ENCODE peak calls at places on chromosomes 11 and 22, in eight cellular contexts. K, V, H, M, W, T, F and L are unnamed samples.

GRCh38 chr22:44995282-44995597 is 14.6 kb downstream of the PHF21B start:
- DNase-seq in K (no peak), V (no peak), H (no peak), M (peak), W (no peak), T (no peak), F (no peak), L (no peak)

GRCh38 chr11:35334385-35335090 is 84.8 kb downstream of the SLC1A2 start:
- DNase-seq in K (peak), V (no peak), H (no peak), M (no peak), W (no peak), T (no peak), F (no peak), L (peak)

GRCh38 chr22:22919041-22919440 is 31.4 kb downstream of the IGLL5 start:
- DNase-seq in K (no peak), V (no peak), H (no peak), M (no peak), W (no peak), T (no peak), F (no peak), L (no peak)

GRCh38 chr22:46070722-46071450 is 79.4 kb upstream of the PPARA start:
- DNase-seq in K (peak), V (peak), H (no peak), M (peak), W (peak), T (peak), F (no peak), L (peak)

GRCh38 chr11:63508009-63508408 is 2.1 kb downstream of the LGALS12 start:
- DNase-seq in K (no peak), V (peak), H (no peak), M (peak), W (no peak), T (no peak), F (no peak), L (peak)

GRCh38 chr11:113131036-113131775 is 170.0 kb downstream of the NCAM1 start:
- DNase-seq in K (no peak), V (no peak), H (no peak), M (peak), W (peak), T (no peak), F (no peak), L (no peak)

GRCh38 chr11:88701816-88702215 is 364.0 kb downstream of the GRM5 start:
- DNase-seq in K (no peak), V (no peak), H (no peak), M (no peak), W (no peak), T (no peak), F (no peak), L (no peak)

GRCh38 chr11:72899238-72899637 is 85.0 kb downstream of the ATG16L2 start:
- DNase-seq in K (no peak), V (no peak), H (no peak), M (no peak), W (no peak), T (no peak), F (no peak), L (no peak)

GRCh38 chr11:117925198-117925925 is 3.8 kb downstream of the TMPRSS13 start:
- DNase-seq in K (no peak), V (no peak), H (no peak), M (no peak), W (no peak), T (no peak), F (no peak), L (no peak)

GRCh38 chr22:33921576-33922181 is 1.4 kb upstream of the LARGE1 start:
- DNase-seq in K (peak), V (peak), H (peak), M (peak), W (peak), T (peak), F (peak), L (peak)

GRCh38 chr11:112150517-112150916 is 13.4 kb downstream of the IL18 start:
- DNase-seq in K (no peak), V (no peak), H (no peak), M (no peak), W (no peak), T (no peak), F (no peak), L (no peak)

GRCh38 chr11:12160680-12161079 is 50.3 kb downstream of the MICAL2 start:
- DNase-seq in K (no peak), V (peak), H (no peak), M (peak), W (no peak), T (no peak), F (no peak), L (no peak)

GRCh38 chr22:23501708-23502107 is 78.4 kb downstream of the IGLL1 start:
- DNase-seq in K (no peak), V (no peak), H (no peak), M (no peak), W (no peak), T (no peak), F (no peak), L (no peak)

GRCh38 chr22:44210721-44211120 is 30.0 kb downstream of the PARVG start:
- DNase-seq in K (no peak), V (no peak), H (no peak), M (no peak), W (peak), T (peak), F (no peak), L (no peak)

GRCh38 chr11:19511066-19511412 is 201.6 kb upstream of the NAV2 start:
- DNase-seq in K (no peak), V (no peak), H (no peak), M (no peak), W (no peak), T (no peak), F (no peak), L (no peak)

GRCh38 chr11:29210426-29210825 is 806.4 kb downstream of the KCNA4 start:
- DNase-seq in K (no peak), V (no peak), H (no peak), M (no peak), W (no peak), T (no peak), F (no peak), L (no peak)

GRCh38 chr22:33821290-33821689 is 99.0 kb downstream of the LARGE1 start:
- DNase-seq in K (no peak), V (no peak), H (no peak), M (no peak), W (no peak), T (no peak), F (no peak), L (no peak)

GRCh38 chr11:47394050-47394321 is 14.4 kb upstream of the SLC39A13 start:
- DNase-seq in K (no peak), V (no peak), H (no peak), M (no peak), W (no peak), T (no peak), F (peak), L (no peak)

GRCh38 chr11:47391711-47392432 is 13.5 kb upstream of the SPI1 start:
- DNase-seq in K (no peak), V (no peak), H (no peak), M (no peak), W (no peak), T (no peak), F (no peak), L (no peak)

GRCh38 chr11:47391077-47391583 is 12.8 kb upstream of the SPI1 start:
- DNase-seq in K (no peak), V (no peak), H (no peak), M (no peak), W (no peak), T (no peak), F (peak), L (no peak)

GRCh38 chr11:47393163-47394049 is 15.0 kb upstream of the SLC39A13 start:
- DNase-seq in K (no peak), V (no peak), H (no peak), M (no peak), W (peak), T (peak), F (peak), L (no peak)

DNA sequence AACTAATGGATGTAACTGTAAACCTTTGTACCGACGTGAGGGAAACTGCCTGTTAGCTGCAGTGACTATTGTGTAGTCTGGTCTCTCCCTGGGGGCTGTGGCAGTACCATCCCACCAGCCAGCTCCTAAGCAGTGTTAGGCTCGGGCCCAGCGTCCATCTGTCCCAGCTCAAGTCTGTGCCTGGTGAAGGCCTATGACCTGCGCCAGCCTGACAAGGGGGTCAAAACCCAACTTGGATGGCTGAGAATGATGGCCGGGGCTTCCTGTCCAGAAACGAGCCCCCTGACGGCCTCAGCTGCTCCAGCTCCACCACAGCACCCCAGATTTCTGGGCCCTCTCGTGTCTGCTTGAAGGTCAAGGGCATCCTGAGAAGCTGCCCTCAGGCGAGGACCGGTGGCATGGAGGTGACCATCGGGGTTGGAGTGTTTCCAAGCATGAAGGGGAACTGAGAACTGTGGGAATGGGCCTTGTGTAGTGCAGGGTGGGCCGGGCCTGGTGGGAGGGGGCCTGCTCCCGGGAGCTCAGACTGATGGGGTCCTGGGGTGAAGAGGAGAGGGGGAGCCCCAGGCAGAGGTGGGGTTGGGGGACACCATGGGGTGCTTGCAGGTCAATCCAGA is 14.3 kb upstream of the SPI1 start:
- DNase-seq in K (no peak), V (no peak), H (no peak), M (no peak), W (no peak), T (no peak), F (peak), L (no peak)
- TF ChIP-seq CTCF in K (no peak), V (no peak), H (no peak), M (no peak), W (no peak), T (no peak), F (no peak), L (no peak)

GRCh38 chr11:22626573-22627239 is 1.1 kb upstream of the FANCF start:
- DNase-seq in K (no peak), V (no peak), H (no peak), M (no peak), W (no peak), T (no peak), F (no peak), L (no peak)

GRCh38 chr11:22627421-22627820 is 1.8 kb upstream of the FANCF start:
- DNase-seq in K (no peak), V (no peak), H (no peak), M (no peak), W (no peak), T (no peak), F (no peak), L (no peak)

GRCh38 chr11:22625448-22626287 is at the start of gene FANCF:
- DNase-seq in K (peak), V (peak), H (peak), M (peak), W (peak), T (peak), F (peak), L (peak)

GRCh38 chr11:22624742-22625447 is 728 bp downstream of the FANCF start:
- DNase-seq in K (peak), V (peak), H (no peak), M (peak), W (peak), T (peak), F (no peak), L (peak)
- TF ChIP-seq CTCF in K (peak), V (no peak), H (peak), M (peak), W (peak), T (peak), F (no peak), L (no peak)

GRCh38 chr11:17692931-17693330 is 26.4 kb upstream of the MYOD1 start:
- DNase-seq in K (no peak), V (no peak), H (no peak), M (no peak), W (no peak), T (no peak), F (no peak), L (no peak)
- TF ChIP-seq CTCF in K (no peak), V (no peak), H (no peak), M (no peak), W (no peak), T (no peak), F (no peak), L (no peak)

DNA sequence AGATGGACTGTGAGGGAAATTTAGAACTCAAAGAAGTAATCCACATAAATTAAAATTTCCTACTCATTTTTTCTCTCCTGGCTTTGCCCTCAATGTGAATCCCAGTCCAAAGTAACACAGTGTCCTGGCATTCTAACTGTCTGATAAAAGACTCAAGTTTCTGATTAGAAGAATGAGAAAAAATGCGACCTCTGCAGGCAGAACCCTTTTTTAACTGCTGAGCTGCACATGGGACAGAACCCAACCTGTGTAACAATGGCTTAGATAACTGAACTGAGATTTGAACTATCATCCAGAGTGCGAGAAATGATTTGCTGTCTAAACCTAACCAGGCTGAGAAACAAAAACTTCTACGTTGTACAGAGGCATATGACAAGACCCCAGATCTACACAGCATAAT is 385.6 kb upstream of the LRRC4C start:
- DNase-seq in K (no peak), V (no peak), H (no peak), M (no peak), W (no peak), T (no peak), F (no peak), L (no peak)
- TF ChIP-seq CTCF in K (no peak), V (no peak), H (no peak), M (peak), W (no peak), T (no peak), F (no peak), L (no peak)

GRCh38 chr22:21593406-21594232 is 26.1 kb downstream of the UBE2L3 start:
- DNase-seq in K (no peak), V (peak), H (peak), M (peak), W (no peak), T (no peak), F (no peak), L (no peak)
- TF ChIP-seq CTCF in K (no peak), V (peak), H (peak), M (peak), W (peak), T (peak), F (no peak), L (no peak)

GRCh38 chr11:67276821-67277230 is 10.6 kb downstream of the GRK2 start:
- DNase-seq in K (no peak), V (peak), H (no peak), M (peak), W (peak), T (peak), F (peak), L (peak)
- TF ChIP-seq CTCF in K (peak), V (no peak), H (no peak), M (peak), W (peak), T (peak), F (no peak), L (peak)

GRCh38 chr22:42114721-42115120 is 15.9 kb downstream of the CYP2D6 start:
- DNase-seq in K (no peak), V (no peak), H (peak), M (peak), W (peak), T (peak), F (no peak), L (peak)
- TF ChIP-seq CTCF in K (no peak), V (no peak), H (peak), M (peak), W (peak), T (peak), F (no peak), L (peak)

DNA sequence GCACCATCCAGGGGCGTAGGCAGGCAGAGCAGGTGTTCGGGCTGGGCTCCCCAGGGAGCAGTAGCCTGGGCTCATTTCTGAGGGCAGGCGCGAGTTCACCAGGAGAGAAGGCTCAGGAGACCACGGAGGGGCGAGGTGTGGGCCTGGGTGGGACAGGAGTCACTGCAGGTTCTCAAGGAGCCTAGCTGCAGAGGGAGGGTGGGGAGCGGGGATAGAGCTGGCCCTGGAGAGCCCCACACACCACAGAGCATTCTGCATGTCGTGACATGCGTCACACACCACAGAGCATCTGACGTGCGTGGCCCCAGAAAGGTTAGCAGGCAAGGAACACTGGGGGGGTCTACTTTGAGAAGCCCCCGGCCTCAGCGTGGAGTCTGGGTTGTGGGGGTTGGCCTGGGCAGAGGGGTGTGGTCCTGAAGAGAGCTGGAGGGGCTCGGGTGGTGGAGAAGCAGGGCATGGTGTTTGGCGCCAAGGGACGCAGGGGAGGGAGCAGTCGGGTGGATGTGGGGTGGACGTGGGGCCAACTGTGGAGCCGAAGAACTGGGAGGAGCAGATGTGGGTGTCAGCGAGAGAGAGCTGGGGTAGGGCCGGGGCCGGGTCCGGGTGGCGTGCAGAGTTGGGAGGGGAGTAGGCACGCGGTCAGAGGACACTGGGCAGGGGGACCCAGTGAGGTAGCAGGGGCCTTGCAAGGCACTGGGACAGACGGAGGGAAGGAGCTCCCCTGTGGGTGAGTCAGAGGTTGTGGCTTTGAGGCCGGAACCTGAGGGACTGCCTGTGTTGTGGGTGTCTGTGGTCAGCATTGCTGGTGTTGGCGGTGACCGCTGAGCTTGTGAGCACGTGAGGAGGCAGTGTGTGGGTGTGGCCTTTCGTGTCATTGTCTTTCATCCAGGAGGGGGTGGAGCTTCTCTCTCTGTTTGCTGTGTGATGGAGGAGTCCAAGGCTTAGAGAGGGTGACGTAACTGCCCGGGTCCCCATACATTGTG is 25.5 kb downstream of the CTTN start:
- DNase-seq in K (peak), V (no peak), H (no peak), M (no peak), W (peak), T (peak), F (no peak), L (peak)
- TF ChIP-seq CTCF in K (no peak), V (no peak), H (no peak), M (no peak), W (no peak), T (no peak), F (no peak), L (no peak)

GRCh38 chr22:37547249-37547741 is 13.0 kb upstream of the CDC42EP1 start:
- DNase-seq in K (no peak), V (no peak), H (no peak), M (no peak), W (peak), T (peak), F (no peak), L (no peak)

GRCh38 chr22:37552560-37553163 is 7.6 kb upstream of the CDC42EP1 start:
- DNase-seq in K (no peak), V (peak), H (no peak), M (peak), W (no peak), T (peak), F (no peak), L (no peak)

GRCh38 chr22:37546436-37547248 is 13.6 kb upstream of the CDC42EP1 start:
- DNase-seq in K (no peak), V (no peak), H (no peak), M (no peak), W (peak), T (peak), F (no peak), L (no peak)

GRCh38 chr22:37551981-37552380 is 8.3 kb upstream of the CDC42EP1 start:
- DNase-seq in K (no peak), V (no peak), H (no peak), M (no peak), W (no peak), T (no peak), F (no peak), L (no peak)

GRCh38 chr22:37549704-37550059 is 10.6 kb upstream of the CDC42EP1 start:
- DNase-seq in K (no peak), V (no peak), H (no peak), M (no peak), W (peak), T (peak), F (no peak), L (no peak)
- TF ChIP-seq CTCF in K (no peak), V (no peak), H (no peak), M (no peak), W (peak), T (peak), F (no peak), L (no peak)